ENCODE peak calls at places on chromosomes 5 and 9, in seven cellular contexts. One of them, this sample, is unnamed.
A peak's percentile ranks its signal among the peaks of the same experiment; 100 is the strongest.

GRCh38 chr9:124363326-124364096 is 51.7 kb downstream of the PSMB7 start:
- DNase-seq in NCI-H1436: no peak
- DNase-seq in AG20443: no peak
- DNase-seq in PC-3: no peak
- DNase-seq in osteocyte: no peak
- DNase-seq in DMS79: no peak
- DNase-seq in left ventricle myocardium superior: no peak
- DNase-seq in this sample: no peak

GRCh38 chr5:37254581-37254980 is 5.4 kb upstream of the CPLANE1 start:
- DNase-seq in PC-3: no peak
- DNase-seq in AG20443: no peak
- DNase-seq in left ventricle myocardium superior: no peak
- DNase-seq in NCI-H1436: no peak
- DNase-seq in osteocyte: no peak
- DNase-seq in DMS79: no peak
- DNase-seq in this sample: no peak

GRCh38 chr9:133579231-133579560 is 30.0 kb downstream of the FAM163B start:
- DNase-seq in PC-3: no peak
- DNase-seq in NCI-H1436: no peak
- DNase-seq in AG20443: no peak
- DNase-seq in osteocyte: no peak
- DNase-seq in left ventricle myocardium superior: no peak
- DNase-seq in DMS79: no peak
- DNase-seq in this sample: no peak

GRCh38 chr5:158435161-158435616 is 576.2 kb upstream of the CLINT1 start:
- DNase-seq in left ventricle myocardium superior: no peak
- DNase-seq in osteocyte: no peak
- DNase-seq in NCI-H1436: no peak
- DNase-seq in AG20443: no peak
- DNase-seq in DMS79: no peak
- DNase-seq in PC-3: no peak
- DNase-seq in this sample: no peak

GRCh38 chr5:65919773-65920172 is 6.6 kb upstream of the ERBIN start:
- DNase-seq in AG20443: peak; percentile 33
- DNase-seq in PC-3: peak; percentile 33
- DNase-seq in DMS79: no peak
- DNase-seq in left ventricle myocardium superior: no peak
- DNase-seq in NCI-H1436: no peak
- DNase-seq in osteocyte: no peak
- DNase-seq in this sample: no peak

GRCh38 chr5:99929067-99929805 is 605.9 kb upstream of the FAM174A start:
- DNase-seq in AG20443: no peak
- DNase-seq in left ventricle myocardium superior: no peak
- DNase-seq in PC-3: no peak
- DNase-seq in osteocyte: no peak
- DNase-seq in NCI-H1436: no peak
- DNase-seq in DMS79: no peak
- DNase-seq in this sample: no peak

GRCh38 chr5:2752059-2752874 is 790 bp upstream of the IRX2 start:
- DNase-seq in AG20443: peak; percentile 83
- DNase-seq in osteocyte: peak; percentile 88
- DNase-seq in NCI-H1436: peak; percentile 25
- DNase-seq in left ventricle myocardium superior: peak; percentile 63
- DNase-seq in PC-3: peak; percentile 28
- DNase-seq in DMS79: peak; percentile 21
- DNase-seq in this sample: no peak

GRCh38 chr5:121377446-121377845 is 474.2 kb upstream of the FTMT start:
- DNase-seq in osteocyte: no peak
- DNase-seq in left ventricle myocardium superior: no peak
- DNase-seq in AG20443: no peak
- DNase-seq in PC-3: peak; percentile 11
- DNase-seq in DMS79: no peak
- DNase-seq in NCI-H1436: no peak
- DNase-seq in this sample: no peak

GRCh38 chr9:7549261-7549660 is 250.3 kb downstream of the DMAC1 start:
- DNase-seq in PC-3: no peak
- DNase-seq in left ventricle myocardium superior: peak; percentile 47
- DNase-seq in AG20443: no peak
- DNase-seq in DMS79: peak; percentile 56
- DNase-seq in NCI-H1436: no peak
- DNase-seq in osteocyte: no peak
- DNase-seq in this sample: no peak

GRCh38 chr9:107422189-107422802 is 67.3 kb downstream of the KLF4 start:
- DNase-seq in PC-3: peak; percentile 75
- DNase-seq in AG20443: peak; percentile 87
- DNase-seq in osteocyte: peak; percentile 88
- DNase-seq in DMS79: no peak
- DNase-seq in left ventricle myocardium superior: peak; percentile 80
- DNase-seq in NCI-H1436: peak; percentile 68
- DNase-seq in this sample: no peak

GRCh38 chr9:33165263-33166151 is 1.6 kb downstream of the B4GALT1 start:
- DNase-seq in left ventricle myocardium superior: peak; percentile 50
- DNase-seq in PC-3: peak; percentile 46
- DNase-seq in AG20443: peak; percentile 48
- DNase-seq in osteocyte: no peak
- DNase-seq in DMS79: no peak
- DNase-seq in NCI-H1436: no peak
- DNase-seq in this sample: no peak

GRCh38 chr5:77294212-77294611 is 83.7 kb downstream of the PDE8B start:
- DNase-seq in PC-3: no peak
- DNase-seq in AG20443: no peak
- DNase-seq in osteocyte: no peak
- DNase-seq in NCI-H1436: no peak
- DNase-seq in DMS79: no peak
- DNase-seq in left ventricle myocardium superior: no peak
- DNase-seq in this sample: no peak

GRCh38 chr5:1137567-1138444 is 25.9 kb upstream of the SLC12A7 start:
- DNase-seq in AG20443: no peak
- DNase-seq in PC-3: peak; percentile 8
- DNase-seq in DMS79: no peak
- DNase-seq in left ventricle myocardium superior: no peak
- DNase-seq in NCI-H1436: no peak
- DNase-seq in osteocyte: no peak
- DNase-seq in this sample: no peak

GRCh38 chr9:792331-793260 is 48.9 kb upstream of the DMRT1 start:
- DNase-seq in osteocyte: peak; percentile 80
- DNase-seq in left ventricle myocardium superior: no peak
- DNase-seq in PC-3: no peak
- DNase-seq in AG20443: no peak
- DNase-seq in DMS79: no peak
- DNase-seq in NCI-H1436: no peak
- DNase-seq in this sample: no peak

GRCh38 chr5:38666668-38667498 is 110.4 kb upstream of the LIFR start:
- DNase-seq in PC-3: peak; percentile 45
- DNase-seq in AG20443: peak; percentile 55
- DNase-seq in NCI-H1436: no peak
- DNase-seq in left ventricle myocardium superior: peak; percentile 44
- DNase-seq in osteocyte: peak; percentile 73
- DNase-seq in DMS79: no peak
- DNase-seq in this sample: no peak

GRCh38 chr5:2207966-2208544 is 325.3 kb upstream of the IRX4 start:
- DNase-seq in NCI-H1436: no peak
- DNase-seq in left ventricle myocardium superior: no peak
- DNase-seq in PC-3: peak; percentile 54
- DNase-seq in AG20443: no peak
- DNase-seq in osteocyte: peak; percentile 82
- DNase-seq in DMS79: no peak
- DNase-seq in this sample: no peak

GRCh38 chr5:151686673-151687378 is at the start of gene SPARC:
- DNase-seq in DMS79: no peak
- DNase-seq in osteocyte: peak; percentile 93
- DNase-seq in NCI-H1436: no peak
- DNase-seq in left ventricle myocardium superior: peak; percentile 81
- DNase-seq in AG20443: peak; percentile 85
- DNase-seq in PC-3: no peak
- DNase-seq in this sample: peak; percentile 56

GRCh38 chr5:138463335-138464017 is 1.8 kb upstream of the EGR1 start:
- DNase-seq in NCI-H1436: no peak
- DNase-seq in PC-3: no peak
- DNase-seq in left ventricle myocardium superior: peak; percentile 51
- DNase-seq in AG20443: peak; percentile 32
- DNase-seq in DMS79: peak; percentile 27
- DNase-seq in osteocyte: no peak
- DNase-seq in this sample: peak; percentile 55

GRCh38 chr5:93790401-93790800 is 49.0 kb upstream of the POU5F2 start:
- DNase-seq in AG20443: no peak
- DNase-seq in left ventricle myocardium superior: no peak
- DNase-seq in osteocyte: no peak
- DNase-seq in NCI-H1436: no peak
- DNase-seq in PC-3: peak; percentile 84
- DNase-seq in DMS79: no peak
- DNase-seq in this sample: no peak

GRCh38 chr9:94017939-94018531 is 62.9 kb upstream of the BARX1 start:
- DNase-seq in NCI-H1436: no peak
- DNase-seq in DMS79: no peak
- DNase-seq in AG20443: no peak
- DNase-seq in left ventricle myocardium superior: no peak
- DNase-seq in osteocyte: no peak
- DNase-seq in PC-3: no peak
- DNase-seq in this sample: no peak

GRCh38 chr5:135437796-135438560 is 9.2 kb downstream of the DCANP1 start:
- DNase-seq in DMS79: peak; percentile 40
- DNase-seq in PC-3: peak; percentile 79
- DNase-seq in AG20443: peak; percentile 86
- DNase-seq in osteocyte: peak; percentile 65
- DNase-seq in left ventricle myocardium superior: peak; percentile 71
- DNase-seq in NCI-H1436: no peak
- DNase-seq in this sample: no peak

GRCh38 chr9:124531115-124531514 is 23.9 kb upstream of the NR5A1 start:
- DNase-seq in NCI-H1436: no peak
- DNase-seq in osteocyte: no peak
- DNase-seq in DMS79: no peak
- DNase-seq in left ventricle myocardium superior: no peak
- DNase-seq in AG20443: no peak
- DNase-seq in PC-3: no peak
- DNase-seq in this sample: no peak

GRCh38 chr5:120759586-120759985 is 295.5 kb downstream of the PRR16 start:
- DNase-seq in osteocyte: no peak
- DNase-seq in AG20443: no peak
- DNase-seq in left ventricle myocardium superior: no peak
- DNase-seq in PC-3: no peak
- DNase-seq in NCI-H1436: no peak
- DNase-seq in DMS79: no peak
- DNase-seq in this sample: no peak

GRCh38 chr9:132651259-132651658 is 18.5 kb downstream of the DDX31 start:
- DNase-seq in NCI-H1436: no peak
- DNase-seq in left ventricle myocardium superior: no peak
- DNase-seq in DMS79: no peak
- DNase-seq in PC-3: peak; percentile 78
- DNase-seq in osteocyte: no peak
- DNase-seq in AG20443: peak; percentile 31
- DNase-seq in this sample: no peak

GRCh38 chr5:180350296-180350695 is 2.8 kb downstream of the GFPT2 start:
- DNase-seq in DMS79: no peak
- DNase-seq in AG20443: no peak
- DNase-seq in PC-3: no peak
- DNase-seq in NCI-H1436: no peak
- DNase-seq in left ventricle myocardium superior: no peak
- DNase-seq in osteocyte: no peak
- DNase-seq in this sample: no peak

GRCh38 chr5:153744751-153745150 is 254.3 kb downstream of the GRIA1 start:
- DNase-seq in NCI-H1436: no peak
- DNase-seq in DMS79: no peak
- DNase-seq in PC-3: no peak
- DNase-seq in left ventricle myocardium superior: no peak
- DNase-seq in osteocyte: no peak
- DNase-seq in AG20443: no peak
- DNase-seq in this sample: no peak

GRCh38 chr5:138246822-138247221 is 27.6 kb downstream of the GFRA3 start:
- DNase-seq in AG20443: no peak
- DNase-seq in DMS79: no peak
- DNase-seq in osteocyte: no peak
- DNase-seq in PC-3: no peak
- DNase-seq in left ventricle myocardium superior: no peak
- DNase-seq in NCI-H1436: no peak
- DNase-seq in this sample: no peak

GRCh38 chr9:26725573-26725972 is 167.0 kb downstream of the CAAP1 start:
- DNase-seq in left ventricle myocardium superior: no peak
- DNase-seq in PC-3: no peak
- DNase-seq in AG20443: no peak
- DNase-seq in DMS79: no peak
- DNase-seq in NCI-H1436: no peak
- DNase-seq in osteocyte: no peak
- DNase-seq in this sample: no peak

GRCh38 chr5:157820593-157821252 is 38.2 kb downstream of the CLINT1 start:
- DNase-seq in NCI-H1436: peak; percentile 41
- DNase-seq in osteocyte: no peak
- DNase-seq in AG20443: peak; percentile 35
- DNase-seq in left ventricle myocardium superior: no peak
- DNase-seq in PC-3: peak; percentile 78
- DNase-seq in DMS79: no peak
- DNase-seq in this sample: peak; percentile 21

GRCh38 chr5:112552791-112553190 is 133.7 kb upstream of the EPB41L4A start:
- DNase-seq in PC-3: peak; percentile 67
- DNase-seq in DMS79: no peak
- DNase-seq in osteocyte: no peak
- DNase-seq in left ventricle myocardium superior: no peak
- DNase-seq in NCI-H1436: no peak
- DNase-seq in AG20443: no peak
- DNase-seq in this sample: no peak

GRCh38 chr5:158814521-158814920 is 285.2 kb downstream of the EBF1 start:
- DNase-seq in PC-3: peak; percentile 46
- DNase-seq in osteocyte: no peak
- DNase-seq in AG20443: peak; percentile 47
- DNase-seq in NCI-H1436: no peak
- DNase-seq in left ventricle myocardium superior: no peak
- DNase-seq in DMS79: no peak
- DNase-seq in this sample: no peak

GRCh38 chr5:93117753-93118531 is 463.1 kb downstream of the NR2F1-AS1 start:
- DNase-seq in osteocyte: no peak
- DNase-seq in PC-3: peak; percentile 29
- DNase-seq in DMS79: no peak
- DNase-seq in AG20443: no peak
- DNase-seq in left ventricle myocardium superior: no peak
- DNase-seq in NCI-H1436: no peak
- DNase-seq in this sample: no peak

GRCh38 chr9:87834357-87834756 is 48.3 kb upstream of the SPATA31E1 start:
- DNase-seq in left ventricle myocardium superior: no peak
- DNase-seq in NCI-H1436: no peak
- DNase-seq in osteocyte: no peak
- DNase-seq in DMS79: no peak
- DNase-seq in PC-3: no peak
- DNase-seq in AG20443: no peak
- DNase-seq in this sample: no peak

GRCh38 chr9:70229026-70229425 is 29.8 kb upstream of the SMC5 start:
- DNase-seq in NCI-H1436: no peak
- DNase-seq in DMS79: no peak
- DNase-seq in left ventricle myocardium superior: peak; percentile 48
- DNase-seq in AG20443: no peak
- DNase-seq in osteocyte: no peak
- DNase-seq in PC-3: no peak
- DNase-seq in this sample: peak; percentile 64

GRCh38 chr9:93254806-93255519 is 71.0 kb downstream of the WNK2 start:
- DNase-seq in DMS79: peak; percentile 28
- DNase-seq in PC-3: no peak
- DNase-seq in AG20443: no peak
- DNase-seq in left ventricle myocardium superior: no peak
- DNase-seq in NCI-H1436: no peak
- DNase-seq in osteocyte: no peak
- DNase-seq in this sample: no peak

GRCh38 chr9:36487482-36488321 is 85.0 kb upstream of the MELK start:
- DNase-seq in AG20443: peak; percentile 96
- DNase-seq in PC-3: peak; percentile 90
- DNase-seq in left ventricle myocardium superior: peak; percentile 97
- DNase-seq in DMS79: peak; percentile 80
- DNase-seq in osteocyte: peak; percentile 96
- DNase-seq in NCI-H1436: peak; percentile 92
- DNase-seq in this sample: peak; percentile 59

GRCh38 chr9:34984049-34984448 is 5.5 kb upstream of the DNAJB5 start:
- DNase-seq in PC-3: peak; percentile 40
- DNase-seq in DMS79: no peak
- DNase-seq in osteocyte: no peak
- DNase-seq in AG20443: peak; percentile 31
- DNase-seq in left ventricle myocardium superior: no peak
- DNase-seq in NCI-H1436: no peak
- DNase-seq in this sample: no peak

GRCh38 chr5:123819401-123819800 is 307.4 kb downstream of the CSNK1G3 start:
- DNase-seq in left ventricle myocardium superior: no peak
- DNase-seq in osteocyte: no peak
- DNase-seq in NCI-H1436: no peak
- DNase-seq in PC-3: peak; percentile 55
- DNase-seq in AG20443: no peak
- DNase-seq in DMS79: no peak
- DNase-seq in this sample: no peak

This sample was measured in NCI-H2227 treated with DMSO at 0.1 percent for 48 hours.